ENCODE peak calls at places on chromosomes 11 and 22, in four cellular contexts. V is heart right ventricle; M is H4; J is activated T-cell treated with anti-CD3 and anti-CD28 coated beads, Interleukin-2, amount 50 U/mL, for 1 hour. I is an unnamed sample.

GRCh38 chr22:38819387-38819940 is 24.4 kb downstream of the NPTXR start:
- DNase-seq in V (no peak), M (no peak), J (no peak), I (no peak)

GRCh38 chr11:134646561-134646960 is 234.5 kb upstream of the B3GAT1 start:
- DNase-seq in V (no peak), M (no peak), J (no peak), I (no peak)

GRCh38 chr22:19607198-19608113 is 83.2 kb upstream of the CLDN5 start:
- DNase-seq in V (no peak), M (no peak), J (peak), I (peak)

GRCh38 chr11:123640677-123641494 is 13.5 kb downstream of the SCN3B start:
- DNase-seq in V (peak), M (peak), J (peak), I (peak)

GRCh38 chr22:35838849-35839646 is 121.4 kb downstream of the APOL5 start:
- DNase-seq in V (no peak), M (peak), J (no peak), I (no peak)

GRCh38 chr11:8311366-8311765 is 47.7 kb upstream of the LMO1 start:
- DNase-seq in V (no peak), M (no peak), J (no peak), I (no peak)

GRCh38 chr11:119974467-119974866 is 163.4 kb downstream of the TRIM29 start:
- DNase-seq in V (no peak), M (no peak), J (no peak), I (no peak)

GRCh38 chr11:111018571-111018970 is 227.0 kb upstream of the POU2AF2 start:
- DNase-seq in V (no peak), M (no peak), J (no peak), I (no peak)

GRCh38 chr11:490186-490929 is 16.7 kb downstream of the RNH1 start:
- DNase-seq in V (no peak), M (no peak), J (no peak), I (no peak)

GRCh38 chr11:117179048-117179999 is 781 bp downstream of the SIDT2 start:
- DNase-seq in V (peak), M (no peak), J (peak), I (no peak)